ENCODE peak calls at places on chromosomes 2 and 18, in four cellular contexts. J is astrocyte of the spinal cord, K is fibroblast of the aortic adventitia, Q is gastrocnemius medialis. U is an unnamed sample.

GRCh38 chr2:197292614-197293013 is 18.0 kb downstream of the ANKRD44 start:
- DNase-seq in K (no peak), Q (no peak), J (no peak), U (no peak)

GRCh38 chr2:237695201-237695780 is 67.9 kb downstream of the LRRFIP1 start:
- DNase-seq in K (peak), Q (no peak), J (peak), U (no peak)

GRCh38 chr2:26590960-26591618 is 50.1 kb downstream of the CIB4 start:
- DNase-seq in J (no peak), Q (no peak), K (no peak), U (no peak)

GRCh38 chr2:231394201-231395141 is 1.0 kb upstream of the B3GNT7 start:
- DNase-seq in J (no peak), K (no peak), Q (no peak), U (no peak)

GRCh38 chr2:159128191-159128590 is 158.3 kb downstream of the WDSUB1 start:
- DNase-seq in K (no peak), Q (no peak), J (no peak), U (no peak)

GRCh38 chr18:42514522-42514921 is 559.5 kb downstream of the PIK3C3 start:
- DNase-seq in Q (no peak), K (peak), J (peak), U (no peak)

GRCh38 chr2:235279965-235280364 is 213.9 kb upstream of the AGAP1 start:
- DNase-seq in K (no peak), J (no peak), Q (no peak), U (no peak)

GRCh38 chr2:36371963-36372391 is 16.4 kb downstream of the CRIM1 start:
- DNase-seq in Q (peak), J (peak), K (peak), U (no peak)

GRCh38 chr2:237473474-237474453 is 13.3 kb upstream of the MLPH start:
- DNase-seq in Q (no peak), J (peak), K (no peak), U (no peak)

GRCh38 chr18:7261199-7261598 is 30.3 kb downstream of the LRRC30 start:
- DNase-seq in J (no peak), K (no peak), Q (no peak), U (no peak)

GRCh38 chr2:16330012-16330411 is 335.6 kb downstream of the CYRIA start:
- DNase-seq in Q (no peak), K (no peak), J (no peak), U (no peak)

GRCh38 chr2:20179179-20179754 is 45.7 kb downstream of the SDC1 start:
- DNase-seq in K (no peak), Q (no peak), J (no peak), U (no peak)

GRCh38 chr2:180359522-180360282 is 352.6 kb upstream of the CWC22 start:
- DNase-seq in K (no peak), J (no peak), Q (no peak), U (no peak)

GRCh38 chr2:233247744-233248143 is 3.7 kb upstream of the ATG16L1 start:
- DNase-seq in K (peak), J (no peak), Q (no peak), U (no peak)

GRCh38 chr2:46569061-46569560 is 89.7 kb downstream of the TMEM247 start:
- DNase-seq in J (peak), K (peak), Q (no peak), U (peak)

GRCh38 chr2:118469103-118469502 is 378.3 kb downstream of the EN1 start:
- DNase-seq in K (no peak), Q (no peak), J (no peak), U (no peak)

GRCh38 chr2:182404102-182404501 is 22.7 kb downstream of the PDE1A start:
- DNase-seq in Q (no peak), J (peak), K (peak), U (no peak)

GRCh38 chr2:26590439-26590838 is 50.7 kb downstream of the CIB4 start:
- DNase-seq in K (no peak), Q (no peak), J (no peak), U (no peak)

GRCh38 chr2:205903549-205904129 is 182.3 kb downstream of the INO80D start:
- DNase-seq in Q (no peak), K (no peak), J (no peak), U (no peak)

GRCh38 chr18:58527116-58528010 is 101.5 kb downstream of the ALPK2 start:
- DNase-seq in J (peak), Q (no peak), K (peak), U (no peak)

GRCh38 chr2:110121592-110121991 is 6.0 kb upstream of the MALL start:
- DNase-seq in J (no peak), K (no peak), Q (no peak), U (no peak)
- H3K4me3 ChIP-seq in J (no peak), K (no peak), Q (no peak), U (no peak)

GRCh38 chr2:176164803-176165597 is 7.9 kb downstream of the HOXD3 start:
- DNase-seq in K (no peak), J (no peak), Q (no peak), U (no peak)
- H3K4me3 ChIP-seq in K (no peak), J (no peak), Q (no peak), U (no peak)

GRCh38 chr2:219421323-219421722 is 3.1 kb downstream of the DES start:
- DNase-seq in Q (no peak), K (no peak), J (no peak), U (no peak)
- H3K4me3 ChIP-seq in Q (peak), K (no peak), J (no peak), U (no peak)

GRCh38 chr18:60277855-60278480 is 94.6 kb downstream of the MC4R start:
- DNase-seq in J (peak), K (peak), Q (no peak), U (no peak)
- H3K4me3 ChIP-seq in J (no peak), K (no peak), Q (no peak), U (no peak)

DNA sequence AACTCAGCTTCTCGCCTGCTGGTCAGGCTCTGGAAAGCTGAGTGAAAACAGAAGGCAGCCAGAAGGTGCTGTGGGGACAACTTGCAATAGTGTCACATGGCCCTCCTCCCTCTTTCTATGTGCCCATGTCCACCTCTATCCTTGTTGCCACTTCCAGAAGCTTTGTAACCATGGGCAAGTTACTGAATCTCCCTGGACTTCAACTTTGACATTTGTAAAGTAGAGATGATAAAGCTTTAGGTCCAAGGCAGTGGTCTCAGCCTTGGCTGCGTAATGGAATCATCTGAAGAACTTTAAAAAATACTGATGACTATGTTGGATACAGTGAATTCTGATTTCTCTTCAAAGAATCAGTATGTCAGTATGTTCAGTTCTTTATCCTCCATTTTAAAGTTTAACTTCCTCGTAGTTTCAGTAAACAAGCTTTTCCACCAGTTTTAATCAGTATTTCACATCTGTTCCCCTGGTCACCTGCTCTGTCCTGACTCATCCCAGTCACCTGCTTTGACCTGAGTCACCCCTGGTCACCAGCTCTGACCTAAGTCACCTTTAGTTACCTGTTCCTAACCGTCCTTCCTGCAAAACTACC is 245.2 kb upstream of the STON1 start:
- DNase-seq in J (no peak), K (no peak), Q (no peak), U (no peak)
- H3K4me3 ChIP-seq in J (no peak), K (no peak), Q (no peak), U (no peak)

GRCh38 chr18:22171839-22172582 is 2.6 kb downstream of the GATA6 start:
- DNase-seq in K (peak), Q (no peak), J (no peak), U (no peak)
- H3K4me3 ChIP-seq in K (peak), Q (no peak), J (peak), U (peak)